ENCODE peak calls at places on chromosomes 12 and 14, in ten cellular contexts. I is mesenchymal stem cell; H is activated CD4-positive, alpha-beta T cell treated with anti-CD3 and anti-CD28 coated beads, Interleukin-2, amount 50 U/mL, for 1 hour; A is IMR-90; U is NCI-H1417; N is stimulated activated naive CD8-positive, alpha-beta T cell treated with anti-CD3 and anti-CD28 coated beads, Interleukin-15, Interleukin-2, amounts not matched to agents 100 U/mL and 50 U/mL, for 24 hours; K is Peyer's patch; O is tibial nerve; T is amniotic epithelial cell; Y is left kidney. P is an unnamed sample.

GRCh38 chr14:95125156-95125555 is 32.2 kb downstream of the DICER1 start:
- DNase-seq in I (no peak), H (no peak), A (no peak), U (no peak), N (no peak), K (no peak), O (no peak), T (no peak), Y (peak), P (no peak)

GRCh38 chr14:89041245-89041585 is 216.8 kb downstream of the TTC8 start:
- DNase-seq in I (no peak), H (no peak), A (no peak), U (no peak), N (no peak), K (no peak), O (no peak), T (peak), Y (no peak), P (no peak)

GRCh38 chr12:25421651-25422150 is 131.4 kb downstream of the LMNTD1 start:
- DNase-seq in I (no peak), H (no peak), A (peak), U (no peak), N (no peak), K (no peak), O (no peak), T (no peak), Y (no peak), P (no peak)

GRCh38 chr14:35292051-35292769 is at the start of gene PSMA6:
- DNase-seq in I (peak), H (peak), A (peak), U (peak), N (peak), K (peak), O (peak), T (peak), Y (peak), P (peak)

GRCh38 chr12:96487214-96487613 is 2.2 kb upstream of the CFAP54 start:
- DNase-seq in I (peak), H (no peak), A (peak), U (no peak), N (no peak), K (no peak), O (no peak), T (peak), Y (no peak), P (no peak)

GRCh38 chr14:50860478-50861086 is 11.3 kb upstream of the ABHD12B start:
- DNase-seq in I (peak), H (peak), A (peak), U (peak), N (peak), K (peak), O (peak), T (peak), Y (peak), P (peak)

GRCh38 chr14:95660550-95661515 is 25.4 kb upstream of the TCL1B start:
- DNase-seq in I (no peak), H (no peak), A (no peak), U (no peak), N (no peak), K (no peak), O (no peak), T (no peak), Y (peak), P (no peak)

GRCh38 chr14:20498622-20499021 is 6.7 kb upstream of the RNASE10 start:
- DNase-seq in I (no peak), H (no peak), A (no peak), U (no peak), N (no peak), K (no peak), O (no peak), T (no peak), Y (no peak), P (no peak)

GRCh38 chr12:113136128-113136989 is 798 bp upstream of the RASAL1 start:
- DNase-seq in I (no peak), H (peak), A (no peak), U (no peak), N (peak), K (peak), O (no peak), T (peak), Y (peak), P (peak)